ENCODE peak calls at places on chromosomes 13 and 19, in ten cellular contexts. One of them, this sample, is unnamed.

GRCh38 chr13:67299072-67299635 is 69.0 kb upstream of the PCDH9 start:
- DNase-seq in omental fat pad: no peak
- DNase-seq in HT-29: no peak
- DNase-seq in PC-3: peak
- DNase-seq in T1000: no peak
- DNase-seq in NCI-H1092: no peak
- DNase-seq in cardiac fibroblast: peak
- DNase-seq in activated naive CD4-positive, alpha-beta T cell: no peak
- DNase-seq in kidney tubule cell: peak
- DNase-seq in AG20443: peak
- DNase-seq in this sample: peak

GRCh38 chr19:49391581-49392399 is 3.7 kb downstream of the KASH5 start:
- DNase-seq in omental fat pad: peak
- DNase-seq in HT-29: peak
- DNase-seq in PC-3: peak
- DNase-seq in T1000: peak
- DNase-seq in NCI-H1092: peak
- DNase-seq in cardiac fibroblast: peak
- DNase-seq in activated naive CD4-positive, alpha-beta T cell: peak
- DNase-seq in kidney tubule cell: peak
- DNase-seq in AG20443: peak
- DNase-seq in this sample: peak

GRCh38 chr13:44333950-44334675 is 39.5 kb upstream of the SERP2 start:
- DNase-seq in omental fat pad: no peak
- DNase-seq in HT-29: no peak
- DNase-seq in PC-3: no peak
- DNase-seq in T1000: no peak
- DNase-seq in NCI-H1092: no peak
- DNase-seq in cardiac fibroblast: peak
- DNase-seq in activated naive CD4-positive, alpha-beta T cell: no peak
- DNase-seq in kidney tubule cell: no peak
- DNase-seq in AG20443: no peak
- DNase-seq in this sample: no peak

GRCh38 chr13:105587786-105588185 is 947.7 kb downstream of the EFNB2 start:
- DNase-seq in omental fat pad: no peak
- DNase-seq in HT-29: peak
- DNase-seq in PC-3: peak
- DNase-seq in T1000: peak
- DNase-seq in NCI-H1092: no peak
- DNase-seq in cardiac fibroblast: no peak
- DNase-seq in activated naive CD4-positive, alpha-beta T cell: no peak
- DNase-seq in kidney tubule cell: peak
- DNase-seq in AG20443: no peak
- DNase-seq in this sample: no peak

GRCh38 chr19:48718711-48719231 is 754 bp downstream of the MAMSTR start:
- DNase-seq in omental fat pad: no peak
- DNase-seq in HT-29: no peak
- DNase-seq in PC-3: no peak
- DNase-seq in T1000: no peak
- DNase-seq in NCI-H1092: no peak
- DNase-seq in cardiac fibroblast: no peak
- DNase-seq in activated naive CD4-positive, alpha-beta T cell: no peak
- DNase-seq in kidney tubule cell: no peak
- DNase-seq in AG20443: no peak
- DNase-seq in this sample: no peak

GRCh38 chr13:28503182-28503980 is 8.5 kb upstream of the FLT1 start:
- DNase-seq in omental fat pad: no peak
- DNase-seq in HT-29: no peak
- DNase-seq in PC-3: no peak
- DNase-seq in T1000: no peak
- DNase-seq in NCI-H1092: no peak
- DNase-seq in cardiac fibroblast: no peak
- DNase-seq in activated naive CD4-positive, alpha-beta T cell: no peak
- DNase-seq in kidney tubule cell: peak
- DNase-seq in AG20443: no peak
- DNase-seq in this sample: no peak

GRCh38 chr13:103102482-103102881 is 36.3 kb upstream of the SLC10A2 start:
- DNase-seq in omental fat pad: no peak
- DNase-seq in HT-29: no peak
- DNase-seq in PC-3: no peak
- DNase-seq in T1000: no peak
- DNase-seq in NCI-H1092: no peak
- DNase-seq in cardiac fibroblast: no peak
- DNase-seq in activated naive CD4-positive, alpha-beta T cell: no peak
- DNase-seq in kidney tubule cell: peak
- DNase-seq in AG20443: no peak
- DNase-seq in this sample: no peak

GRCh38 chr13:102260256-102260655 is 141.6 kb downstream of the FGF14 start:
- DNase-seq in omental fat pad: no peak
- DNase-seq in HT-29: no peak
- DNase-seq in PC-3: no peak
- DNase-seq in T1000: no peak
- DNase-seq in NCI-H1092: no peak
- DNase-seq in cardiac fibroblast: no peak
- DNase-seq in activated naive CD4-positive, alpha-beta T cell: no peak
- DNase-seq in kidney tubule cell: no peak
- DNase-seq in AG20443: no peak
- DNase-seq in this sample: no peak

GRCh38 chr19:38015216-38015615 is 108.2 kb downstream of the SIPA1L3 start:
- DNase-seq in omental fat pad: no peak
- DNase-seq in HT-29: peak
- DNase-seq in PC-3: peak
- DNase-seq in T1000: no peak
- DNase-seq in NCI-H1092: no peak
- DNase-seq in cardiac fibroblast: no peak
- DNase-seq in activated naive CD4-positive, alpha-beta T cell: no peak
- DNase-seq in kidney tubule cell: peak
- DNase-seq in AG20443: no peak
- DNase-seq in this sample: no peak

GRCh38 chr19:54262066-54262465 is 5.0 kb upstream of the LILRB5 start:
- DNase-seq in omental fat pad: no peak
- DNase-seq in HT-29: no peak
- DNase-seq in PC-3: no peak
- DNase-seq in T1000: no peak
- DNase-seq in NCI-H1092: no peak
- DNase-seq in cardiac fibroblast: no peak
- DNase-seq in activated naive CD4-positive, alpha-beta T cell: no peak
- DNase-seq in kidney tubule cell: no peak
- DNase-seq in AG20443: no peak
- DNase-seq in this sample: no peak

GRCh38 chr13:59112375-59112774 is 1051.4 kb downstream of the DIAPH3 start:
- DNase-seq in omental fat pad: no peak
- DNase-seq in HT-29: no peak
- DNase-seq in PC-3: peak
- DNase-seq in T1000: no peak
- DNase-seq in NCI-H1092: no peak
- DNase-seq in cardiac fibroblast: peak
- DNase-seq in activated naive CD4-positive, alpha-beta T cell: no peak
- DNase-seq in kidney tubule cell: peak
- DNase-seq in AG20443: peak
- DNase-seq in this sample: no peak

GRCh38 chr13:36543671-36544070 is 111.4 kb downstream of the CCNA1 start:
- DNase-seq in omental fat pad: no peak
- DNase-seq in HT-29: no peak
- DNase-seq in PC-3: no peak
- DNase-seq in T1000: no peak
- DNase-seq in NCI-H1092: peak
- DNase-seq in cardiac fibroblast: no peak
- DNase-seq in activated naive CD4-positive, alpha-beta T cell: no peak
- DNase-seq in kidney tubule cell: no peak
- DNase-seq in AG20443: no peak
- DNase-seq in this sample: no peak

GRCh38 chr13:27117158-27117557 is 54.5 kb downstream of the USP12 start:
- DNase-seq in omental fat pad: no peak
- DNase-seq in HT-29: no peak
- DNase-seq in PC-3: no peak
- DNase-seq in T1000: no peak
- DNase-seq in NCI-H1092: no peak
- DNase-seq in cardiac fibroblast: no peak
- DNase-seq in activated naive CD4-positive, alpha-beta T cell: no peak
- DNase-seq in kidney tubule cell: no peak
- DNase-seq in AG20443: no peak
- DNase-seq in this sample: no peak

This sample was measured in AG08395.